ENCODE peak calls at places on chromosomes 16 and 17, in ten cellular contexts. Y is colonic mucosa; B is uterus; M is CD8-positive, alpha-beta T cell; W is PC-3; V is tibial artery; U is A549; K is effector memory CD4-positive, alpha-beta T cell; J is cardiac muscle cell; T is A673. E is an unnamed sample.

GRCh38 chr16:459761-460160 is 34.3 kb downstream of the RAB11FIP3 start:
- DNase-seq in B (no peak), K (no peak), W (no peak), Y (no peak), M (no peak), V (no peak), U (no peak), J (no peak), T (no peak), E (no peak)

GRCh38 chr16:74573622-74574021 is 33.3 kb downstream of the GLG1 start:
- DNase-seq in T (no peak), V (no peak), U (no peak), Y (no peak), K (no peak), M (no peak), W (no peak), B (no peak), J (no peak), E (no peak)

GRCh38 chr17:50147841-50148225 is 2.6 kb downstream of the PPP1R9B start:
- DNase-seq in U (peak; percentile 50), V (no peak), B (no peak), J (peak; percentile 56), K (no peak), M (no peak), T (no peak), W (no peak), Y (no peak), E (no peak)

GRCh38 chr16:19294156-19294649 is 8.7 kb downstream of the CLEC19A start:
- DNase-seq in K (no peak), V (peak; percentile 81), M (no peak), B (peak; percentile 14), U (peak; percentile 45), Y (no peak), W (no peak), J (peak; percentile 73), T (no peak), E (no peak)

GRCh38 chr17:292016-292415 is 60.6 kb downstream of the RPH3AL start:
- DNase-seq in T (no peak), J (no peak), B (no peak), Y (no peak), U (no peak), M (no peak), V (peak; percentile 11), W (no peak), K (no peak), E (no peak)

GRCh38 chr17:45230787-45231480 is 9.2 kb downstream of the FMNL1 start:
- DNase-seq in U (peak; percentile 72), W (peak; percentile 66), M (no peak), J (peak; percentile 81), B (no peak), K (no peak), V (no peak), T (no peak), Y (no peak), E (no peak)

GRCh38 chr17:47802341-47803022 is 19.1 kb downstream of the OSBPL7 start:
- DNase-seq in K (peak; percentile 23), M (peak; percentile 70), T (peak; percentile 22), U (peak; percentile 77), Y (peak; percentile 55), J (peak; percentile 53), V (no peak), W (peak; percentile 80), B (no peak), E (peak; percentile 9)

GRCh38 chr16:2033057-2033911 is 6.6 kb downstream of the NHERF2 start:
- DNase-seq in B (peak; percentile 71), Y (no peak), K (no peak), M (no peak), T (peak; percentile 47), J (peak; percentile 73), U (peak; percentile 65), W (peak; percentile 46), V (peak; percentile 68), E (no peak)

GRCh38 chr17:66494023-66494803 is 191.8 kb downstream of the PRKCA start:
- DNase-seq in T (peak; percentile 90), J (peak; percentile 85), K (no peak), Y (no peak), V (no peak), U (peak; percentile 65), B (no peak), W (peak; percentile 92), M (no peak), E (no peak)

GRCh38 chr17:68512967-68513474 is 791 bp downstream of the PRKAR1A start:
- DNase-seq in J (peak; percentile 67), W (peak; percentile 44), M (no peak), B (no peak), Y (peak; percentile 43), K (no peak), T (peak; percentile 41), V (peak; percentile 67), U (peak; percentile 69), E (peak; percentile 27)

GRCh38 chr17:49564638-49565037 is 11.0 kb upstream of the NXPH3 start:
- DNase-seq in W (peak; percentile 58), B (no peak), U (no peak), Y (no peak), V (no peak), K (no peak), T (no peak), M (no peak), J (no peak), E (no peak)

GRCh38 chr17:38590988-38591758 is 14.6 kb downstream of the SRCIN1 start:
- DNase-seq in W (peak; percentile 62), K (no peak), T (no peak), B (no peak), J (no peak), Y (no peak), U (no peak), M (no peak), V (no peak), E (no peak)

GRCh38 chr16:83200005-83200779 is 573.4 kb downstream of the CDH13 start:
- DNase-seq in T (no peak), B (no peak), J (peak; percentile 8), K (no peak), Y (no peak), V (no peak), W (peak; percentile 19), M (no peak), U (peak; percentile 16), E (no peak)

GRCh38 chr16:89738072-89738377 is 16.7 kb downstream of the ZNF276 start:
- DNase-seq in K (no peak), M (no peak), B (no peak), W (no peak), V (no peak), U (no peak), T (no peak), J (no peak), Y (no peak), E (no peak)

GRCh38 chr16:29290631-29291247 is 115.8 kb downstream of the NPIPB11 start:
- DNase-seq in J (peak; percentile 94), B (peak; percentile 98), K (peak; percentile 60), W (peak; percentile 92), Y (peak; percentile 98), U (peak; percentile 94), V (peak; percentile 98), M (peak; percentile 67), T (peak; percentile 46), E (peak; percentile 48)
- H3K27ac ChIP-seq in J (peak overlapping the region; percentile 60), B (peak overlapping the region; percentile 94), K (no peak overlapping the region), W (peak overlapping the region; percentile 55), Y (peak overlapping the region; percentile 47), U (peak overlapping the region; percentile 91), V (peak overlapping the region; percentile 51), M (no peak overlapping the region), T (no peak overlapping the region), E (no peak overlapping the region)

GRCh38 chr17:4509923-4510614 is 11.4 kb downstream of the SPNS2 start:
- DNase-seq in B (no peak), U (no peak), J (no peak), Y (no peak), M (no peak), V (peak; percentile 44), T (no peak), K (no peak), W (no peak), E (no peak)
- H3K27ac ChIP-seq in B (peak overlapping the region; percentile 35), U (no peak overlapping the region), J (no peak overlapping the region), Y (no peak overlapping the region), M (no peak overlapping the region), V (peak overlapping the region; percentile 75), T (no peak overlapping the region), K (no peak overlapping the region), W (no peak overlapping the region), E (no peak overlapping the region)

GRCh38 chr16:67405336-67405735 is 10.9 kb downstream of the ZDHHC1 start:
- DNase-seq in U (no peak), K (no peak), M (no peak), W (no peak), T (no peak), Y (no peak), B (no peak), J (no peak), V (no peak), E (no peak)
- H3K27ac ChIP-seq in U (no peak overlapping the region), K (no peak overlapping the region), M (no peak overlapping the region), W (peak overlapping the region; percentile 96), T (no peak overlapping the region), Y (peak overlapping the region; percentile 7), B (peak overlapping the region; percentile 83), J (no peak overlapping the region), V (no peak overlapping the region), E (no peak overlapping the region)

GRCh38 chr17:37541880-37542675 is 52.4 kb downstream of the DUSP14 start:
- DNase-seq in B (no peak), U (no peak), W (no peak), Y (no peak), K (no peak), T (no peak), V (no peak), J (peak; percentile 79), M (no peak), E (no peak)
- H3K27ac ChIP-seq in B (no peak overlapping the region), U (no peak overlapping the region), W (no peak overlapping the region), Y (no peak overlapping the region), K (no peak overlapping the region), T (no peak overlapping the region), V (no peak overlapping the region), J (no peak overlapping the region), M (no peak overlapping the region), E (no peak overlapping the region)

DNA sequence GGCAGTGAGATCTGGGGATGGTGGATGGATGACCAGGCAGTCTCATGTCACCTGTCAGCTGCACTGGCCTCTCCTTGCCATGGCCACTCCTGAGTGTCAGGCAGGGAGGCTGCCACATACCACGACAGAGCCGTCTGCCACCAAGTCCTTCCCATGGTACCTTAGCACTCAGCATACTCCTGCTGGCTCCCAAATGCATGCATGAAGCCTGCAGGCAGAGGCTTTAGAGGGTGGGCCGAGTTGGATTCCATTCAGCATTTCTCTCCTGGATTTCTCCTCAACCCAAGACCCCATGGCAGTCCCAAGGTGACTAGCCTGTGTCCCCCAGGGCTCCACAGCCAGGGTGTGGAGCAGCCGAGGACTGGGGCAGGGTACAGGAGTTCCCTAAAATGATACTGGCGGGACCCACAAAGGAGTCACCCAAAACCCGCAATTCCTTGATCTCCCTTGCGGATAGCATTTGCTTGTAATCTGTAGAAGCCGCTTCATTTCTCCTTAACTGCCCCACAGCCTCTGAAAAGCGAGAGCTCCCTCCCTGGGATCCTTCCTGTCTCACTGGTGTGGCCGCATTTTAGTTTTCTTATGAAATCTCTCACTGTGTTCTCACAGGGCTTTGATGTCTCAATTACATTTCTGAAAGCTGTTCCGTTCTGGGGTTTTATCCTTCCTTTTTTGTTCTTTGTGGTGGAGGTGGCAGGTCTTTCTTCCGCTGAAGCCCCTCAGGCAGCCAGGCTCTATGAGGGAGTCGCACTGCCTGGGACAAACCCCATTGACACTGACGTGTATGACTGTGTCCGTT is 141.4 kb downstream of the SOCS1 start:
- DNase-seq in B (no peak), M (no peak), J (no peak), Y (no peak), T (no peak), W (no peak), K (no peak), V (no peak), U (no peak), E (no peak)
- H3K27ac ChIP-seq in B (no peak overlapping the region), M (no peak overlapping the region), J (no peak overlapping the region), Y (no peak overlapping the region), T (no peak overlapping the region), W (no peak overlapping the region), K (no peak overlapping the region), V (no peak overlapping the region), U (no peak overlapping the region), E (no peak overlapping the region)

GRCh38 chr17:73289549-73290254 is 22.1 kb downstream of the CDC42EP4 start:
- DNase-seq in M (no peak), V (no peak), W (no peak), Y (no peak), K (no peak), J (no peak), B (no peak), U (no peak), T (no peak), E (no peak)
- H3K27ac ChIP-seq in M (no peak overlapping the region), V (peak overlapping the region; percentile 94), W (peak overlapping the region; percentile 10), Y (peak overlapping the region; percentile 82), K (no peak overlapping the region), J (no peak overlapping the region), B (peak overlapping the region; percentile 87), U (peak overlapping the region; percentile 91), T (no peak overlapping the region), E (no peak overlapping the region)

E was measured in iPS DF 6.9.